ENCODE peak calls at places on chromosomes 3 and 15, in seven cellular contexts. F is GM23338, H is H1, M is breast epithelium, R is psoas muscle, G is tibial nerve, W is vagina. J is an unnamed sample.

GRCh38 chr15:58957101-58957973 is 23.9 kb upstream of the SLTM start:
- DNase-seq in H (peak; percentile 71), F (peak; percentile 96), W (no peak), R (no peak), M (no peak), G (no peak), J (peak; percentile 51)

GRCh38 chr3:134339331-134339730 is 34.9 kb downstream of the AMOTL2 start:
- DNase-seq in G (no peak), H (no peak), M (no peak), W (no peak), F (peak; percentile 54), R (no peak), J (no peak)

GRCh38 chr15:47998523-47999113 is 122.2 kb upstream of the SLC24A5 start:
- DNase-seq in M (no peak), R (no peak), F (no peak), G (no peak), H (no peak), W (no peak), J (no peak)

GRCh38 chr3:196207159-196207832 is 3.9 kb downstream of the ZDHHC19 start:
- DNase-seq in R (no peak), M (no peak), H (no peak), G (no peak), F (peak; percentile 58), W (no peak), J (no peak)

GRCh38 chr3:186921578-186921977 is 8.7 kb upstream of the ST6GAL1 start:
- DNase-seq in M (no peak), R (no peak), F (no peak), H (peak; percentile 31), G (no peak), W (no peak), J (no peak)

GRCh38 chr15:81469154-81469553 is 95.1 kb upstream of the TMC3 start:
- DNase-seq in W (no peak), H (no peak), G (no peak), F (no peak), M (no peak), R (no peak), J (no peak)

GRCh38 chr3:49454457-49454856 is 15.6 kb upstream of the DAG1 start:
- DNase-seq in F (peak; percentile 95), R (no peak), G (no peak), H (peak; percentile 71), M (no peak), W (no peak), J (no peak)

GRCh38 chr3:156509209-156510174 is 45.4 kb downstream of the SSR3 start:
- DNase-seq in H (no peak), F (peak; percentile 85), R (no peak), W (no peak), M (no peak), G (no peak), J (no peak)

GRCh38 chr3:161691677-161692076 is 195.1 kb downstream of the OTOL1 start:
- DNase-seq in R (no peak), H (no peak), G (no peak), W (no peak), F (no peak), M (no peak), J (no peak)

GRCh38 chr3:160869825-160870224 is 113.8 kb downstream of the PPM1L start:
- DNase-seq in M (peak; percentile 68), W (no peak), F (no peak), G (no peak), R (peak; percentile 39), H (no peak), J (no peak)

GRCh38 chr15:70560617-70561328 is 202.6 kb downstream of the UACA start:
- DNase-seq in W (peak; percentile 87), R (no peak), M (no peak), F (peak; percentile 30), G (no peak), H (peak; percentile 40), J (no peak)

GRCh38 chr15:85693277-85693676 is 101.4 kb downstream of the KLHL25 start:
- DNase-seq in H (no peak), F (no peak), W (no peak), R (no peak), M (no peak), G (no peak), J (no peak)
- H3K4me3 ChIP-seq in H (no peak overlapping the region), F (no peak overlapping the region), W (no peak overlapping the region), R (no peak overlapping the region), M (no peak overlapping the region), G (no peak overlapping the region), J (no peak overlapping the region)

DNA sequence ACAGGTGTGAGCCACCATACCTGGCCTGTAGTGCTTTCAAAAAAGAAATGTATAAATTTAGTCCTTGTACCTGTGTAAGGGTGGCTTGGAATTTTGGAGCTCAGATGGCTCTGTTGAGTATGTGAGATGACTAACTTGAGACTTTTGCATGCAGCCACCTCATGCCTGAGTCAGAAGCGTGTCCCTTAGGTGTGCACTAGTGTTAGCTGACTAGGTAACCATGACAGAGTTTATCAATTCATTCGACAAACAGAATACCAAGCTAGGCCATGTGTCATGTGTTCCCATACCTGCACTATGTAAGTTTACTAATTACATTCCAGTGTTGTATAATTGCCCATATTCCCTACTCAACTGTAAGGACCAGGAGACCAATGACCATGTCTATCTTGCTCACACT is 4.0 kb upstream of the ZNF639 start:
- DNase-seq in M (no peak), G (no peak), F (no peak), R (no peak), W (no peak), H (no peak), J (no peak)
- H3K4me1 ChIP-seq in M (no peaks in the 10 kb centered on the region), G (peaks cover 5% of the 10 kb centered on the region), F (peaks cover 7% of the 10 kb centered on the region), R (peaks cover under 1% of the 10 kb centered on the region), W (peaks cover 9% of the 10 kb centered on the region), H (no peaks in the 10 kb centered on the region), J (no peaks in the 10 kb centered on the region)

GRCh38 chr3:132595036-132595435 is 2.0 kb upstream of the ACKR4 start:
- DNase-seq in M (no peak), W (no peak), R (no peak), H (no peak), G (no peak), F (peak; percentile 55), J (no peak)
- H3K4me3 ChIP-seq in M (no peak overlapping the region), W (no peak overlapping the region), R (no peak overlapping the region), H (no peak overlapping the region), G (no peak overlapping the region), F (no peak overlapping the region), J (no peak overlapping the region)

GRCh38 chr15:67832031-67832551 is 6.8 kb downstream of the SKOR1 start:
- DNase-seq in W (no peak), R (no peak), F (peak; percentile 77), M (no peak), G (no peak), H (peak; percentile 57), J (no peak)
- H3K4me1 ChIP-seq in W (peaks cover 67% of the 10 kb centered on the region), R (peaks cover 11% of the 10 kb centered on the region), F (peaks cover 46% of the 10 kb centered on the region), M (peaks cover 28% of the 10 kb centered on the region), G (peaks cover 61% of the 10 kb centered on the region), H (peaks cover 36% of the 10 kb centered on the region), J (no peaks in the 10 kb centered on the region)

DNA sequence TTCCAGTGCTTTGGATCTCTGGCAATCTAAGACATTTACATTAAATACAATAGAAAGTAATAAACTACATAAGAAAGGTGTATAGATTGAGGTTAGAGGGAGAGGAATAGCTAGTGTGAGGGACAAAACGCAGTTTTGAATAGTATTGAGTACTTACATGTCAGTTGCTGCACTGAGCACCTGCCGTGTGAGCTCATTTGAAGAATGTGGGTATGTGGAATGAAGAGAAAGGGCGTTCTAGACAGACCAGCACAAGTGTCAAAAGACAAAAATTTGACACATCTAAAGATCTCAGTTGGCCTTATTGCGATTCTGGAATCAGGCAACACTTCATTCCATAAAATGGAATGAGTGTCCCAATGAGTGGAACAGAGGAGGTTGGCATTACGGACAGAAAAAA is 769 bp upstream of the ICE2 start:
- DNase-seq in R (no peak), F (no peak), G (no peak), H (no peak), M (no peak), W (no peak), J (no peak)
- H3K4me3 ChIP-seq in R (peak overlapping the region; percentile 89), F (peak overlapping the region; percentile 87), G (peak overlapping the region; percentile 88), H (peak overlapping the region; percentile 81), M (peak overlapping the region; percentile 66), W (peak overlapping the region; percentile 67), J (peak overlapping the region; percentile 30)